ENCODE peak calls at places on chromosomes 12 and 14, in seven cellular contexts. B is body of pancreas, R is stomach, Q is GM12891, L is lower leg skin, F is HCT116, J is Peyer's patch. U is an unnamed sample.

GRCh38 chr12:127191124-127191523 is 1075.8 kb upstream of the TMEM132C start:
- DNase-seq in F (no peak), L (no peak), J (no peak), Q (no peak), R (no peak), B (no peak), U (no peak)

GRCh38 chr12:76523408-76523807 is 36.2 kb downstream of the OSBPL8 start:
- DNase-seq in L (no peak), F (no peak), B (no peak), J (no peak), Q (no peak), R (no peak), U (no peak)

GRCh38 chr12:29582677-29583076 is 85.2 kb upstream of the OVCH1 start:
- DNase-seq in F (no peak), J (no peak), R (peak; percentile 49), B (peak; percentile 15), L (no peak), Q (no peak), U (no peak)

GRCh38 chr12:96383991-96384390 is 16.2 kb downstream of the CDK17 start:
- DNase-seq in B (no peak), L (no peak), R (no peak), Q (no peak), F (no peak), J (no peak), U (no peak)

GRCh38 chr12:120413901-120414695 is 23.8 kb upstream of the COX6A1 start:
- DNase-seq in F (no peak), B (peak; percentile 83), L (no peak), J (peak; percentile 46), R (peak; percentile 73), Q (no peak), U (no peak)

GRCh38 chr12:113880337-113880736 is 85.8 kb downstream of the RBM19 start:
- DNase-seq in F (no peak), J (no peak), B (no peak), Q (no peak), L (no peak), R (no peak), U (no peak)

GRCh38 chr12:59088673-59089072 is 168.4 kb upstream of the LRIG3 start:
- DNase-seq in F (no peak), L (no peak), Q (no peak), J (no peak), R (no peak), B (no peak), U (no peak)

GRCh38 chr14:68786491-68787234 is 6.2 kb downstream of the ZFP36L1 start:
- DNase-seq in L (no peak), R (peak; percentile 26), Q (no peak), J (peak; percentile 50), F (no peak), B (peak; percentile 60), U (no peak)

GRCh38 chr12:94798107-94798506 is 147.8 kb upstream of the TMCC3 start:
- DNase-seq in J (no peak), B (no peak), L (no peak), Q (no peak), R (no peak), F (no peak), U (no peak)

GRCh38 chr12:91219511-91219910 is 36.9 kb upstream of the DCN start:
- DNase-seq in B (no peak), Q (no peak), F (no peak), R (no peak), L (no peak), J (no peak), U (no peak)

GRCh38 chr12:57518920-57519757 is 1.2 kb downstream of the DDIT3 start:
- DNase-seq in R (peak; percentile 43), L (peak; percentile 44), J (peak; percentile 56), B (peak; percentile 70), Q (no peak), F (no peak), U (no peak)

GRCh38 chr12:3976351-3976938 is 103.2 kb upstream of the PARP11 start:
- DNase-seq in J (no peak), Q (no peak), B (no peak), R (no peak), F (no peak), L (no peak), U (no peak)

GRCh38 chr14:92266216-92266615 is 56.7 kb upstream of the SLC24A4 start:
- DNase-seq in L (no peak), Q (no peak), F (no peak), R (no peak), B (no peak), J (no peak), U (no peak)

GRCh38 chr14:34872822-34873590 is 2.2 kb downstream of the BAZ1A start:
- DNase-seq in J (no peak), B (peak; percentile 35), F (no peak), R (no peak), L (peak; percentile 48), Q (peak; percentile 8), U (no peak)

GRCh38 chr14:90419200-90419599 is 22.4 kb downstream of the CALM1 start:
- DNase-seq in J (peak; percentile 60), F (peak; percentile 47), Q (no peak), L (peak; percentile 64), R (peak; percentile 74), B (peak; percentile 78), U (peak; percentile 95)

GRCh38 chr14:103561381-103562134 is 899 bp downstream of the BAG5 start:
- DNase-seq in R (no peak), F (no peak), Q (peak; percentile 59), J (no peak), L (peak; percentile 35), B (no peak), U (peak; percentile 67)

GRCh38 chr14:104985675-104986486 is at the start of gene CLBA1:
- DNase-seq in Q (peak; percentile 100), J (peak; percentile 94), R (peak; percentile 91), F (peak; percentile 72), L (peak; percentile 80), B (peak; percentile 89), U (peak; percentile 98)

GRCh38 chr12:116455540-116456306 is 103.5 kb upstream of the MAP1LC3B2 start:
- DNase-seq in R (peak; percentile 48), Q (no peak), B (peak; percentile 67), J (peak; percentile 81), F (peak; percentile 85), L (peak; percentile 87), U (peak; percentile 53)

GRCh38 chr14:75247286-75247922 is 31.2 kb upstream of the FOS start:
- DNase-seq in Q (no peak), F (no peak), J (peak; percentile 83), L (no peak), B (no peak), R (no peak), U (no peak)

GRCh38 chr12:62190921-62191746 is 69.1 kb upstream of the USP15 start:
- DNase-seq in R (no peak), Q (peak; percentile 4), J (no peak), B (no peak), L (no peak), F (no peak), U (no peak)

GRCh38 chr12:14326699-14327098 is 38.8 kb upstream of the ATF7IP start:
- DNase-seq in Q (no peak), J (no peak), L (no peak), F (no peak), R (no peak), B (no peak), U (no peak)

GRCh38 chr14:59919582-59920377 is at the start of gene LRRC9:
- DNase-seq in F (no peak), B (peak; percentile 75), J (peak; percentile 72), Q (no peak), R (no peak), L (no peak), U (no peak)

GRCh38 chr12:92470608-92471021 is 232.2 kb upstream of the PLEKHG7 start:
- DNase-seq in R (no peak), Q (no peak), L (no peak), F (no peak), B (no peak), J (no peak), U (no peak)

GRCh38 chr12:130860311-130860710 is 11.6 kb upstream of the RAN start:
- DNase-seq in J (no peak), Q (no peak), B (no peak), R (no peak), F (no peak), L (no peak), U (no peak)

GRCh38 chr12:130858084-130858483 is 13.8 kb upstream of the RAN start:
- DNase-seq in Q (no peak), L (no peak), R (no peak), B (no peak), J (no peak), F (no peak), U (no peak)

GRCh38 chr12:130862161-130862560 is 9.7 kb upstream of the RAN start:
- DNase-seq in L (no peak), J (no peak), Q (no peak), F (no peak), R (no peak), B (no peak), U (no peak)

GRCh38 chr12:130856088-130856487 is 15.8 kb upstream of the RAN start:
- DNase-seq in B (no peak), L (no peak), Q (no peak), F (no peak), R (no peak), J (no peak), U (no peak)

DNA sequence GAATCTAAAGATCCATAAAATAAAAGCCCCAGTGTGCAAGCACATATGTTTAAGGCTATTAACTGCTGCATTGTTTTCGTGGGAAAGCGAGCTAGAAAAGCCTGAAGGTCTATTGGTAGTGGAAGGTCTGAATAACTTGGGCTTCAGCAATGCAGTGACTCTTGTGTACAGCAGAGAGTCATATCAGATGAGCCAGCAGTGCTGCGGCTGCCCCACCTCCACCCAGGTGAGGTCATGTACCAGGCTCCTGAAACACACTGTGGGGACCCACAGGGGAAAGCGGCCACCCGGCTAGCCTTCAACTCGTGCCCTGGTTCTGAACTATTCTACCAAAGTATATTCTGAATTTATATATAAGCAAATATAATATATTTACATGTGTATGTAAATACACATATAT is 12.7 kb upstream of the RAN start:
- DNase-seq in J (no peak), B (no peak), L (no peak), F (no peak), Q (no peak), R (no peak), U (no peak)
- TF ChIP-seq POLR2A in J (no peak), B (no peak), L (no peak), F (no peak), Q (no peak), R (no peak), U (no peak)

DNA sequence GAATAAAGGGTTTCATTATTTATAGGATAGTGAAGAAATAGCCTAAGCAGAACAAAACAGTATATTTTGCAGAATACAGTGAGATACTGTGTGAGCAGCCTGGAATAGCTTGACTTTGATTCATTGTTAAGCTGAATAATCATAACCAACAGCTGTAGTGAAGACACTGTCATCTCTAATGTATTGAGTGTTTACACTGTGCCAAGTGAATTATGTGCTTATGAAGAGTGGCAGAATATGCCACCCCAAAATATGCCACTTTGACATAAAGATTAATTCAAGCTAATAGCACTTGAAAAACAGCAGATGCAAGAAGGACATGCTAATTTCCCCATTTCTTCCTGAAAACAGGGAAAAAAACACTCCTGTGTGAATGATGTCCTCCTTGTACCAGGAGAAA is 48.1 kb upstream of the LRFN5 start:
- DNase-seq in Q (no peak), R (no peak), B (no peak), F (no peak), L (no peak), J (no peak), U (no peak)
- TF ChIP-seq POLR2A in Q (no peak), R (no peak), B (no peak), F (no peak), L (no peak), J (no peak), U (no peak)

GRCh38 chr12:11836282-11836963 is 186.9 kb downstream of the ETV6 start:
- DNase-seq in F (no peak), R (peak; percentile 50), J (peak; percentile 88), Q (peak; percentile 46), B (peak; percentile 66), L (no peak), U (no peak)
- TF ChIP-seq POLR2A in F (no peak), R (no peak), J (no peak), Q (peak; percentile 82), B (no peak), L (no peak), U (no peak)

GRCh38 chr12:124919646-124920352 is 5.3 kb upstream of the UBC start:
- DNase-seq in B (no peak), L (no peak), R (no peak), F (no peak), Q (no peak), J (peak; percentile 76), U (no peak)
- TF ChIP-seq POLR2A in B (no peak), L (no peak), R (no peak), F (no peak), Q (peak; percentile 40), J (peak; percentile 15), U (no peak)

U was measured in H54.